ENCODE peak calls at places on chromosomes 12 and 14, in seven cellular contexts. E is stimulated activated CD4-positive, alpha-beta T cell treated with anti-CD3 and anti-CD28 coated beads, Interleukin-2, amount 100 ng/mL, for 48 hours; R is T-cell; L is K562; G is NCI-H146; Z is effector memory CD4-positive, alpha-beta T cell; T is stimulated activated effector memory CD8-positive, alpha-beta T cell treated with anti-CD3 and anti-CD28 coated beads, Interleukin-12 subunit alpha, Interleukin-12 subunit beta, amount 100 ng/mL, for 72 hours. W is an unnamed sample.

GRCh38 chr12:113980537-113981337 is 14.6 kb upstream of the RBM19 start:
- DNase-seq in E (peak; percentile 14), R (no peak), L (peak; percentile 64), G (peak; percentile 70), Z (no peak), T (no peak), W (no peak)

GRCh38 chr14:68808696-68809095 is 15.8 kb upstream of the ZFP36L1 start:
- DNase-seq in E (no peak), R (no peak), L (no peak), G (no peak), Z (no peak), T (no peak), W (no peak)

GRCh38 chr12:3097186-3097804 is 20.1 kb downstream of the TSPAN9 start:
- DNase-seq in E (no peak), R (no peak), L (peak; percentile 65), G (no peak), Z (no peak), T (no peak), W (peak; percentile 92)

GRCh38 chr12:122845865-122846621 is 10.8 kb downstream of the HIP1R start:
- DNase-seq in E (no peak), R (no peak), L (no peak), G (no peak), Z (no peak), T (no peak), W (no peak)

GRCh38 chr12:47602330-47602729 is 103.5 kb downstream of the RPAP3 start:
- DNase-seq in E (no peak), R (no peak), L (no peak), G (no peak), Z (no peak), T (no peak), W (no peak)

GRCh38 chr14:51395361-51395849 is 155.4 kb downstream of the TMX1 start:
- DNase-seq in E (no peak), R (no peak), L (no peak), G (no peak), Z (no peak), T (no peak), W (peak; percentile 63)

GRCh38 chr12:27646149-27646548 is 50.1 kb upstream of the REP15 start:
- DNase-seq in E (no peak), R (no peak), L (no peak), G (peak; percentile 8), Z (no peak), T (no peak), W (no peak)

GRCh38 chr14:79265366-79265765 is 945.9 kb downstream of the DIO2 start:
- DNase-seq in E (no peak), R (no peak), L (no peak), G (no peak), Z (no peak), T (no peak), W (no peak)

GRCh38 chr12:27190761-27191160 is 53.3 kb upstream of the STK38L start:
- DNase-seq in E (no peak), R (no peak), L (no peak), G (no peak), Z (no peak), T (no peak), W (no peak)

GRCh38 chr12:104578453-104578852 is 121.7 kb downstream of the CHST11 start:
- DNase-seq in E (peak; percentile 37), R (no peak), L (no peak), G (no peak), Z (no peak), T (no peak), W (no peak)

GRCh38 chr12:96210376-96211055 is 16.3 kb downstream of the ELK3 start:
- DNase-seq in E (no peak), R (peak; percentile 32), L (no peak), G (no peak), Z (no peak), T (no peak), W (no peak)

W was measured in right cardiac atrium.